ENCODE peak calls at places on chromosomes 16 and 17, in four cellular contexts. B is NCI-H774; H is NCI-H69; V is stimulated activated CD8-positive, alpha-beta memory T cell treated with anti-CD3 and anti-CD28 coated beads, Interleukin-15, amount 100 ng/mL, for 48 hours. Z is an unnamed sample.

GRCh38 chr16:27840311-27841060 is 223.0 kb downstream of the GSG1L start:
- DNase-seq in B (no peak), H (no peak), V (no peak), Z (no peak)

GRCh38 chr17:8674344-8675305 is 44.1 kb upstream of the MYH10 start:
- DNase-seq in B (no peak), H (no peak), V (no peak), Z (peak; percentile 38)

GRCh38 chr16:8589293-8590160 is 784 bp downstream of the TMEM114 start:
- DNase-seq in B (no peak), H (peak; percentile 45), V (no peak), Z (no peak)

GRCh38 chr17:35630530-35631148 is 43.5 kb downstream of the AP2B1 start:
- DNase-seq in B (no peak), H (no peak), V (no peak), Z (peak; percentile 58)

GRCh38 chr16:27258241-27258734 is 10.3 kb downstream of the NSMCE1 start:
- DNase-seq in B (no peak), H (no peak), V (no peak), Z (no peak)

GRCh38 chr17:82400830-82401229 is 17.3 kb upstream of the HEXD start:
- DNase-seq in B (no peak), H (no peak), V (peak; percentile 21), Z (peak; percentile 72)

GRCh38 chr16:81627024-81627423 is 152.1 kb upstream of the PLCG2 start:
- DNase-seq in B (no peak), H (no peak), V (no peak), Z (no peak)

GRCh38 chr17:20992987-20993862 is 49.6 kb downstream of the USP22 start:
- DNase-seq in B (no peak), H (peak; percentile 59), V (peak; percentile 24), Z (peak; percentile 91)

GRCh38 chr17:40035162-40035559 is 19.0 kb downstream of the MED24 start:
- DNase-seq in B (peak; percentile 23), H (peak; percentile 19), V (no peak), Z (peak; percentile 64)

GRCh38 chr16:23182675-23183485 is at the start of gene SCNN1G:
- DNase-seq in B (no peak), H (peak; percentile 71), V (no peak), Z (no peak)

Z was measured in AG08395.